ENCODE peak calls at places on chromosomes 13 and 19, in six cellular contexts. U, P, K, O, Z and F are unnamed samples.

GRCh38 chr19:45124021-45124420 is 31.0 kb downstream of the PPP1R37 start:
- DNase-seq in U (no peak), P (no peak), K (no peak), O (no peak), Z (no peak), F (peak; percentile 19)

GRCh38 chr13:23350009-23350408 is 83.5 kb downstream of the SACS start:
- DNase-seq in U (no peak), P (no peak), K (no peak), O (no peak), Z (no peak), F (no peak)

GRCh38 chr13:104327217-104327616 is 1261.0 kb upstream of the SLC10A2 start:
- DNase-seq in U (no peak), P (no peak), K (no peak), O (no peak), Z (no peak), F (no peak)

GRCh38 chr13:46531953-46532352 is 21.0 kb upstream of the LRCH1 start:
- DNase-seq in U (no peak), P (no peak), K (no peak), O (no peak), Z (no peak), F (no peak)

GRCh38 chr19:32649751-32650150 is 25.2 kb downstream of the ANKRD27 start:
- DNase-seq in U (peak; percentile 74), P (no peak), K (peak; percentile 91), O (no peak), Z (peak; percentile 79), F (peak; percentile 55)

GRCh38 chr13:50531917-50532899 is 311.3 kb downstream of the DLEU7 start:
- DNase-seq in U (no peak), P (no peak), K (no peak), O (no peak), Z (no peak), F (no peak)

GRCh38 chr13:61170791-61171330 is 244.8 kb downstream of the PCDH20 start:
- DNase-seq in U (peak; percentile 13), P (no peak), K (no peak), O (no peak), Z (no peak), F (peak; percentile 51)

GRCh38 chr19:13350761-13351160 is 155.5 kb downstream of the CACNA1A start:
- DNase-seq in U (no peak), P (no peak), K (no peak), O (no peak), Z (no peak), F (no peak)

GRCh38 chr19:29528946-29529645 is 3.3 kb downstream of the VSTM2B start:
- DNase-seq in U (no peak), P (no peak), K (peak; percentile 34), O (no peak), Z (peak; percentile 56), F (peak; percentile 33)

GRCh38 chr13:79679334-79679733 is 198.4 kb downstream of the NDFIP2 start:
- DNase-seq in U (peak; percentile 51), P (peak; percentile 61), K (peak; percentile 69), O (peak; percentile 87), Z (peak; percentile 58), F (peak; percentile 87)

GRCh38 chr19:5035105-5035761 is 66.3 kb downstream of the KDM4B start:
- DNase-seq in U (no peak), P (peak; percentile 51), K (peak; percentile 76), O (no peak), Z (no peak), F (peak; percentile 66)
- H3K27ac ChIP-seq in U (no peak overlapping the region), P (peak overlapping the region; percentile 24), K (peak overlapping the region; percentile 67), O (no peak overlapping the region), Z (no peak overlapping the region), F (no peak overlapping the region)

DNA sequence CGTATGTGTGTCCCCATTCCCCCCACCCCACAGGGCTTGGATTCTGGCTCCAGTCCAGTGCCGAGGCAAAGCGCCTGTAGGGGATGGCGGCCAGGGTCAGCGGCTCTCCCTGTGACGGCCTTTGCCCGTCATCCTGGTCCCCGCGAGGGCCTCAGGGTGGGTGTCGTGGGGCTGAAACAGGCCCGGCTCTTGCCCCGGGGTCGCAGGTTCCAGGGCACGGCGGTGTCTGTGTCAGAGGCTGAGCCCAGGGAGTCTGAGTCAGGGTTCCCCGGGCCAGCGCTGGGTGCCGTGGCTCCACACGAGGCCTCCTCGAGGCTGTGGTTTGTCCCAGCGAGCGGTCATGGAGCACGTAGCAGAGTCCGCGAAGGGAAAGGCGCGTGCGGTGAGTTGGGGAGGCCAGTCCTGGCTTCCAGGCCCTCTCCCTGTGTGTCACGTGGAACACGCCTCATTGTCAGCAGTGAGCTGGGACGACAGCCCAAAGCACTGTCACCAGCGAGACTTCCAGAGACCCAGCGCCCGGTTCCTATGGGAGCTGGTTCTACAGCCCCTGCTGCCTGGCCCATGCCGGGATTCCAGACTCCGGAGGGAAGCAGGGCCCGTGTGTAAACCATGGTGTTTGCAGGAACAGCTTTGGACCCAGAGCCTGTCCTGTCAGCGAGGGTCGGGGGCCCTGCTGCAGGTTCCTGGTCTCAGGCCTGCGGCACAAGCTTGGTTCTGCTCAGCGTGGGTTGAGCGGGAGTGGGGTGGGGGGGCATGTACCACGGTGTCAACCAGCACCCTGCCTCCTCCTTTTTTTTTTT is 13.4 kb downstream of the NCLN start:
- DNase-seq in U (no peak), P (no peak), K (no peak), O (no peak), Z (no peak), F (no peak)
- H3K9me3 ChIP-seq in U (no peaks in the 10 kb centered on the region), P (no peaks in the 10 kb centered on the region), K (no peaks in the 10 kb centered on the region), O (no peaks in the 10 kb centered on the region), Z (no peaks in the 10 kb centered on the region), F (no peaks in the 10 kb centered on the region)

DNA sequence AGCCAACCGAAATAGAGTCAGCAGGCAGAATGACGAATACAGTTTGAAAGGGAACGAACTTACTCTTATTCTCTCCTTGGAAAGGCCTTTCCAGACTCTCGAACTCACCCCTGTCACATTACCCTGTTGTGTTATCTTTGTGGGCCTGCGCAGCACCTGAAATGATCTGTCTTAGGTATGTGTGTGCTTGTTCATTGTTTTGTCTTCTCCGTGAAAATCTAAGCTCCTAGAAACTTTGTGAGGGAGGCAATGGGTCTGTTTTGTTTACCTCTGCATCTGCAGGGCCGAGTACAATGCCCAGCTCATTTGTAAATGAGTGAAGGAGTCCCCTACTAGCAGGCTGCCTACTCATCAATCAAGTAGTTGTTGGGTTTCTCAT is 19.6 kb downstream of the HMGB1 start:
- DNase-seq in U (no peak), P (no peak), K (no peak), O (no peak), Z (no peak), F (no peak)
- H3K4me3 ChIP-seq in U (peak overlapping the region; percentile 61), P (peak overlapping the region; percentile 43), K (peak overlapping the region; percentile 62), O (peak overlapping the region; percentile 21), Z (peak overlapping the region; percentile 40), F (peak overlapping the region; percentile 11)

GRCh38 chr13:98985591-98985990 is 7.7 kb upstream of the DOCK9 start:
- DNase-seq in U (no peak), P (no peak), K (no peak), O (peak; percentile 67), Z (no peak), F (no peak)
- H3K27ac ChIP-seq in U (peak overlapping the region; percentile 42), P (no peak overlapping the region), K (no peak overlapping the region), O (no peak overlapping the region), Z (no peak overlapping the region), F (no peak overlapping the region)

GRCh38 chr19:15570420-15570819 is 44.6 kb upstream of the CYP4F8 start:
- DNase-seq in U (no peak), P (no peak), K (no peak), O (no peak), Z (no peak), F (no peak)
- H3K9me3 ChIP-seq in U (no peaks in the 10 kb centered on the region), P (no peaks in the 10 kb centered on the region), K (no peaks in the 10 kb centered on the region), O (no peaks in the 10 kb centered on the region), Z (no peaks in the 10 kb centered on the region), F (no peaks in the 10 kb centered on the region)

GRCh38 chr19:36061367-36061766 is 6.7 kb downstream of the WDR62 start:
- DNase-seq in U (no peak), P (no peak), K (no peak), O (no peak), Z (no peak), F (no peak)
- H3K4me3 ChIP-seq in U (no peak overlapping the region), P (no peak overlapping the region), K (no peak overlapping the region), O (no peak overlapping the region), Z (no peak overlapping the region), F (no peak overlapping the region)

GRCh38 chr19:18432275-18433038 is 5.5 kb downstream of the ISYNA1 start:
- DNase-seq in U (no peak), P (no peak), K (no peak), O (no peak), Z (no peak), F (peak; percentile 39)
- H3K27ac ChIP-seq in U (peak overlapping the region; percentile 46), P (peak overlapping the region; percentile 76), K (no peak overlapping the region), O (no peak overlapping the region), Z (no peak overlapping the region), F (no peak overlapping the region)